ENCODE peak calls at places on chromosomes 5 and 9, in four cellular contexts. T, I, X and J are unnamed samples.

GRCh38 chr9:78563269-78563668 is 266.3 kb downstream of the PSAT1 start:
- DNase-seq in T (no peak), I (no peak), X (no peak), J (no peak)

GRCh38 chr5:12840972-12841371 is 936.7 kb upstream of the CTNND2 start:
- DNase-seq in T (no peak), I (no peak), X (no peak), J (no peak)

GRCh38 chr9:3525088-3525835 is 539 bp downstream of the RFX3 start:
- DNase-seq in T (peak; percentile 5), I (no peak), X (peak; percentile 63), J (no peak)

GRCh38 chr9:68708089-68708488 is 3.0 kb downstream of the PIP5K1B start:
- DNase-seq in T (no peak), I (no peak), X (no peak), J (no peak)

GRCh38 chr5:73393606-73394489 is 54.7 kb downstream of the FOXD1 start:
- DNase-seq in T (no peak), I (no peak), X (no peak), J (no peak)

GRCh38 chr9:113654605-113655193 is 191.2 kb downstream of the RGS3 start:
- DNase-seq in T (no peak), I (no peak), X (peak; percentile 89), J (no peak)

GRCh38 chr5:176608937-176609723 is 826 bp downstream of the GPRIN1 start:
- DNase-seq in T (no peak), I (peak; percentile 45), X (no peak), J (no peak)

GRCh38 chr5:163867324-163867723 is 361.9 kb downstream of the MAT2B start:
- DNase-seq in T (no peak), I (no peak), X (no peak), J (no peak)

GRCh38 chr5:151107738-151108520 is 27.1 kb upstream of the TNIP1 start:
- DNase-seq in T (no peak), I (no peak), X (peak; percentile 83), J (peak; percentile 38)

GRCh38 chr9:98271479-98271878 is 16.0 kb upstream of the TBC1D2 start:
- DNase-seq in T (no peak), I (no peak), X (no peak), J (no peak)

GRCh38 chr9:16530669-16531461 is 339.6 kb downstream of the BNC2 start:
- DNase-seq in T (no peak), I (no peak), X (no peak), J (no peak)

GRCh38 chr5:165138261-165138660 is 1632.8 kb downstream of the MAT2B start:
- DNase-seq in T (no peak), I (no peak), X (no peak), J (no peak)

GRCh38 chr9:89915187-89915586 is 310.4 kb downstream of the GADD45G start:
- DNase-seq in T (no peak), I (no peak), X (peak; percentile 46), J (no peak)

GRCh38 chr9:135106551-135107270 is 19.2 kb downstream of the OLFM1 start:
- DNase-seq in T (no peak), I (no peak), X (no peak), J (no peak)

GRCh38 chr5:61332891-61333350 is 863 bp downstream of the ZSWIM6 start:
- DNase-seq in T (peak; percentile 25), I (no peak), X (no peak), J (peak; percentile 34)

GRCh38 chr5:141421489-141421855 is 621 bp downstream of the PCDHGA11 start:
- DNase-seq in T (no peak), I (no peak), X (no peak), J (no peak)

GRCh38 chr9:70120834-70121510 is 77.3 kb downstream of the MAMDC2 start:
- DNase-seq in T (peak; percentile 70), I (no peak), X (peak; percentile 94), J (peak; percentile 13)

GRCh38 chr9:129258124-129258822 is 80.2 kb upstream of the IER5L start:
- DNase-seq in T (peak; percentile 90), I (peak; percentile 94), X (peak; percentile 92), J (peak; percentile 82)

GRCh38 chr9:127853312-127854168 is 918 bp downstream of the ENG start:
- DNase-seq in T (no peak), I (no peak), X (no peak), J (no peak)

GRCh38 chr9:4640027-4640426 is 22.1 kb upstream of the PLPP6 start:
- DNase-seq in T (peak; percentile 11), I (peak; percentile 18), X (no peak), J (peak; percentile 48)

GRCh38 chr5:171992813-171993212 is 13.6 kb downstream of the FBXW11 start:
- DNase-seq in T (no peak), I (no peak), X (no peak), J (no peak)

GRCh38 chr5:14497276-14497675 is 84.3 kb upstream of the OTULINL start:
- DNase-seq in T (no peak), I (no peak), X (no peak), J (no peak)

DNA sequence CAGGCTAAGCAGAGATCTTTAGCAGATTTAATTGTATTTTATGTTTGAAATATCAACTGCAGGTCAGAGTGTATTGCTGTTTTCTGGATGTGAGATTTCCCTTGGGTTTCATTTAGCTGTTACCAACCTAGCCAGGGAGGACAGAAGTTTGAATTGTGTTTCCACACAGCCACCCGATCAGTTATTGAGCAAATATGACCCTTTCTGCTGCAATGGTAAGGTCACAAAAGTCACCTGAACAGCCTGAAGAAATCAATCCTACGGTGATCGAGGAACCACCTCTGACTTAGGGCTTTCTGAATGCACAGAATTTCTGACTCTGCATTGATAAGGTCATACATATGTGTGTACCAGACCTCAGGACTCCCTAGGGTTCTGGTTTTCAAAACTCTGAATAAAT is 420.0 kb downstream of the MAN2A1 start:
- DNase-seq in T (no peak), I (no peak), X (no peak), J (no peak)
- TF ChIP-seq CTCF in T (no peak), I (no peak), X (no peak), J (no peak)

GRCh38 chr5:35436441-35437057 is 181.1 kb upstream of the SPEF2 start:
- DNase-seq in T (no peak), I (peak; percentile 12), X (no peak), J (no peak)
- TF ChIP-seq CTCF in T (peak; percentile 73), I (peak; percentile 75), X (peak; percentile 51), J (no peak)

GRCh38 chr5:86981898-86982297 is 285.8 kb upstream of the RASA1 start:
- DNase-seq in T (no peak), I (no peak), X (no peak), J (no peak)

GRCh38 chr5:86983208-86983607 is 284.5 kb upstream of the RASA1 start:
- DNase-seq in T (no peak), I (no peak), X (no peak), J (no peak)

DNA sequence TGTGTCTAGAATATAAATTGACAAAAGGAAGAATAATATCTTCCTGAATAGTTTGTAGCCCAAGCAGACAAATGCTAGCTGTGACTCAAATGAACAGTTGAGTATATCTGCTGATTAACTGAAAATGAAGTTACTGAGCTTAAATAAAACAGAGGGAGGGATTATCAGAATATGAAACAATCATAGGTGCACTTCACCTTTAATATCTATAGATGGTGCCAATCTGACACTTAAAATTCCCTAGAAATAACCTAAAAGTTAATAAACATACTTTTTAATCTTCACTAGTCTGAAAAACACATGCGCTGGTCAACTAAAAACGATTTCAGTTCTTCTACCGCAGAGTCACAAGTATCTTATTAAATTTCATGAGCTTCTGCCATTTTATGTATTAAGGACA is 280.8 kb upstream of the RASA1 start:
- DNase-seq in T (no peak), I (no peak), X (no peak), J (no peak)
- TF ChIP-seq CTCF in T (peak; percentile 39), I (no peak), X (no peak), J (no peak)

DNA sequence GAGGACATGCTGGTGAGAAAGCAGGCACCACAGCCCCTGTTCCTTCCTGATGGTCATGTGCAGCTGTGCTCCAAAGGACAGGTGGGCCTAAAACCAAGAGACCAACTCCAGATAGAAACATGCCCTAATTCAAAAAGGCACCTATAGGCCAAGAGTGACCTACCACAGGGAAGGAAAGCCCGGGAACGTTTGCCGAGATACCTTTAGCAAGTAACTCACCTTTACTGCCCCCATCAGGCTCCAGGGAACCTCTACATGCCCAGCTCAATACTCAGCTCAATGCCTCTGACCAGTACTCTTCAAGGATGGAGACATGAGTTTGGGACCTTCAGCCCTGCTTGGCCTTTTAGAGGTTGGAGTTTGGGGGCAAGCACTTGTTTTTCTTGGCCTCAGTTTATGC is 172.8 kb upstream of the FSTL4 start:
- DNase-seq in T (no peak), I (no peak), X (no peak), J (no peak)
- TF ChIP-seq CTCF in T (no peak), I (no peak), X (no peak), J (no peak)

GRCh38 chr5:54148062-54148461 is 162.3 kb downstream of the ARL15 start:
- DNase-seq in T (no peak), I (no peak), X (no peak), J (no peak)
- TF ChIP-seq CTCF in T (no peak), I (no peak), X (peak; percentile 28), J (no peak)

GRCh38 chr5:86463339-86463738 is 154.4 kb upstream of the COX7C start:
- DNase-seq in T (no peak), I (no peak), X (no peak), J (no peak)
- TF ChIP-seq CTCF in T (no peak), I (no peak), X (no peak), J (no peak)

GRCh38 chr5:128516978-128517377 is 21.1 kb downstream of the FBN2 start:
- DNase-seq in T (no peak), I (no peak), X (no peak), J (no peak)

GRCh38 chr5:128513816-128514215 is 24.2 kb downstream of the FBN2 start:
- DNase-seq in T (no peak), I (no peak), X (no peak), J (no peak)

GRCh38 chr5:128512894-128513293 is 25.2 kb downstream of the FBN2 start:
- DNase-seq in T (no peak), I (no peak), X (no peak), J (no peak)
- TF ChIP-seq CTCF in T (no peak), I (no peak), X (no peak), J (no peak)

GRCh38 chr5:181045316-181045715 is 5.2 kb downstream of the BTNL9 start:
- DNase-seq in T (no peak), I (no peak), X (peak; percentile 52), J (no peak)
- TF ChIP-seq CTCF in T (no peak), I (no peak), X (no peak), J (no peak)

GRCh38 chr5:92676120-92676838 is 904.7 kb downstream of the NR2F1-AS1 start:
- DNase-seq in T (no peak), I (no peak), X (no peak), J (no peak)

GRCh38 chr5:92674322-92674721 is 906.7 kb downstream of the NR2F1-AS1 start:
- DNase-seq in T (no peak), I (no peak), X (no peak), J (no peak)

GRCh38 chr5:92676839-92677197 is 904.2 kb downstream of the NR2F1-AS1 start:
- DNase-seq in T (no peak), I (no peak), X (no peak), J (no peak)

GRCh38 chr5:92678576-92679105 is 902.4 kb downstream of the NR2F1-AS1 start:
- DNase-seq in T (no peak), I (no peak), X (no peak), J (peak; percentile 45)
- TF ChIP-seq CTCF in T (no peak), I (peak; percentile 47), X (peak; percentile 4), J (no peak)